ENCODE peak calls at places on chromosome 17, in four cellular contexts. K, S, V and W are unnamed samples.

GRCh38 chr17:74457820-74458166 is 8.6 kb upstream of the CD300A start:
- DNase-seq in K (no peak), S (no peak), V (no peak), W (no peak)

GRCh38 chr17:82611140-82612058 is 36.8 kb downstream of the WDR45B start:
- DNase-seq in K (no peak), S (peak; percentile 59), V (no peak), W (no peak)

GRCh38 chr17:50473901-50474300 is 4.8 kb upstream of the RSAD1 start:
- DNase-seq in K (no peak), S (no peak), V (no peak), W (no peak)

GRCh38 chr17:12362853-12363252 is 302.8 kb upstream of the MYOCD start:
- DNase-seq in K (no peak), S (no peak), V (no peak), W (no peak)

GRCh38 chr17:78599419-78599818 is 22.2 kb upstream of the DNAH17 start:
- DNase-seq in K (no peak), S (no peak), V (no peak), W (no peak)

GRCh38 chr17:3911271-3912053 is 4.8 kb downstream of the P2RX1 start:
- DNase-seq in K (no peak), S (no peak), V (no peak), W (peak; percentile 89)

GRCh38 chr17:69050999-69051775 is 9.5 kb downstream of the ABCA9 start:
- DNase-seq in K (no peak), S (no peak), V (peak; percentile 56), W (no peak)

GRCh38 chr17:58786586-58787295 is 31.1 kb downstream of the PPM1E start:
- DNase-seq in K (peak; percentile 8), S (no peak), V (no peak), W (no peak)

GRCh38 chr17:66354981-66355380 is 52.6 kb downstream of the PRKCA start:
- DNase-seq in K (no peak), S (no peak), V (no peak), W (no peak)

GRCh38 chr17:76063880-76064546 is 8.3 kb downstream of the SRP68 start:
- DNase-seq in K (no peak), S (no peak), V (no peak), W (no peak)

GRCh38 chr17:42411321-42411820 is 11.7 kb downstream of the CAVIN1 start:
- DNase-seq in K (no peak), S (no peak), V (no peak), W (no peak)
- TF ChIP-seq CHD4 in K (no peak), S (no peak), V (no peak), W (no peak)

DNA sequence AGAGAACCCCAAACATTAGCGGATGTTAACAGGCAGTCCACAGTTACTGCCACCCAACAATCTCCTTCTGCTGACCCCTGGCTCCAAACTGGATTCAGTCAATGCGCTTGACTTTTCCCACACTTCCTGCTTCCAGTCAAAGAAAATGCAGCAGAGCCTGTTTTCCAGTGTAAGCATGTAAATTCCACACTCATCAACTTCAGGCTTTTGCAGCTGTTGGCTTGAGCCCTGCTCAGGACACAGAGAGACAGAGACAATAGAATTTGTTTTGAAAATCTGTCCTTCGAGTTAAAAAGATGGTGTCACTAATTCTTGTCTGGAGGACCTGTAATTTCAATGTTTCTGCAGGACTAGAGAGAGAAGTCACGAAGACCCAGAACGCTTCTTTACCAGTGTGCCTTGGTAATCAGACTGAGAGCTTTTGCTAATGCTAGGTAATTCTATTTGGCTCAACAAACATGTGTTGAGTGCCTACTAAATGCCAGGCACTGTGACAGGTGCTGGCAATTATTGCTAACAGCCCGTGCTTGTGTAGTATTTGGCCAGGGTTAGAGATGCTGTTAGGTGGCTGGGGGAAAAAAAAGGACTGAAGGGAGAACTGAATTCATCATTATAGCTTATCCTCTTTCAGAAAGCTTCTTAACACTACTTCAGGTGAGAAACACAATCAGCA is 32.5 kb downstream of the HOXB1 start:
- DNase-seq in K (no peak), S (no peak), V (no peak), W (no peak)
- TF ChIP-seq CHD4 in K (no peak), S (no peak), V (no peak), W (no peak)

DNA sequence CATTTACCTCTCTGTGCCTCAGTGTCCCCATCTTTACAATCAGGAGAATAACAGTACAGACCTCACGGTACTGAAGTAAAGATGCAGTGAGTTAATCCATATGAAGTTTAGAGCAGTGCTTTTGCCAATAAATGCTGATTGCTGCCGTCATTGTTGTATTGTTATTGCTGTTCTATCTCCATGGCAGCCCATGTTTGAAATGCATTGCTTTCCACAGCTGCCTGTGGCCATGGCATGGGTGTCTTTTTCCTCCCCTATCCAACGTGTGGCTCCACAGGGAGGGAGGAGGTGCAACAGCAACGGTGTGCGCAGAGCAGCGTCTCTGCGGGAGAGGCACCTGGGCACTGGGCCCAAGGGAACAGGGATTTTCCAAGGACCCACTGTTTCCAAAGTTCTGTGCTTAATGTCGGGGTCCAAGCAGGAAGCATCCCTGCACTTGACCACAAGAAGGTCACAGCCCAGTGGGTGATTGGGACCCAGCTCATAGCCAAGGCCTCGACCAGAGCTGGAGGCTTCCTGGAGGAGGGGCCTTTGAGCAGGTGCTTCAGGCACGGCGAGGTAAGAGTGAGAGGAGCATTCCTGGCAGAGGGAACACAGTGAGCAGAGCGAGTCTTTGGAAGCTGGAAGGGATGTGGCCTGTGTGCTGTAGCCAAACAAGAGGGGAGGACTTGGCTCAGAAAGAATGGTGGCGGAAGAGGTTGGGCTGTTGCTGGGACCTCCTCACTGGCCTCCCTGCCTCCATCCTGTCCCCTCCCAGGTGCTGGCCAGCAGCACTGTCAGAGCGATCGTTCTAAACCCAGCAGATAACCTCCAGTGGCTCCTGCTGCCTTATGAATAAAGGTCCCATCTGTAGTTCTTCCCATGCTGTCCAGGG is 3.9 kb downstream of the RAI1 start:
- DNase-seq in K (no peak), S (no peak), V (no peak), W (no peak)
- TF ChIP-seq CHD4 in K (no peak), S (no peak), V (no peak), W (no peak)

GRCh38 chr17:79840204-79840988 is 1.2 kb upstream of the CBX4 start:
- DNase-seq in K (no peak), S (no peak), V (no peak), W (no peak)
- TF ChIP-seq CHD4 in K (peak; percentile 60), S (no peak), V (no peak), W (no peak)

DNA sequence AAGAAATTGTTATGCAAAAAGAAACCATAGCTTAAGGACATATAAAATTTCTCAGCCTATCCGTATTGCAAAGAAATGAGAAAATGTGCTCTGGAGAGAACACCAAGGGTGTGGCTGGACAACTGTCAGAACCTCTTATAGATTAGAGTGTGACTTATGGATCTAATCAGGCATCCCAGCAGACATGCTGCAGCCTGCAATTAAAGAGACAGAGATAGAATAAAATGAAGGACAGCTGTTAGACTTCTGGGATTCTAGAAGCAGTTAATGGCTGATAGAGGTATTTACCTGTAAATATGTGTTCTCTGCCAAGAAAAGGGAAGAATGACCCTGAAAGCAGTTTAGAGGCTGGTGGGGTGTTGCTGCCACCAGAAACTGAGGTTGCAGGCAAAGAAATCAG is 160.1 kb upstream of the KIF2B start:
- DNase-seq in K (no peak), S (peak; percentile 60), V (no peak), W (no peak)
- TF ChIP-seq CHD4 in K (no peak), S (no peak), V (no peak), W (no peak)